ENCODE peak calls at places on chromosomes 11 and 22, in five cellular contexts. W is prostate gland, Z is stromal cell of bone marrow, V is NCI-H2081, I is uterus. M is an unnamed sample.

GRCh38 chr22:46120420-46120737 is 29.9 kb upstream of the PPARA start:
- DNase-seq in W (no peak), Z (no peak), V (no peak), I (no peak), M (no peak)

GRCh38 chr11:68362801-68363379 is 50.5 kb downstream of the LRP5 start:
- DNase-seq in W (no peak), Z (no peak), V (no peak), I (no peak), M (no peak)

GRCh38 chr11:1757861-1758610 is 5.7 kb downstream of the CTSD start:
- DNase-seq in W (no peak), Z (no peak), V (no peak), I (no peak), M (peak; percentile 31)

GRCh38 chr11:134398644-134399292 is 13.3 kb downstream of the B3GAT1 start:
- DNase-seq in W (no peak), Z (no peak), V (no peak), I (no peak), M (no peak)

GRCh38 chr11:134363592-134363991 is 31.8 kb downstream of the GLB1L2 start:
- DNase-seq in W (no peak), Z (no peak), V (no peak), I (no peak), M (no peak)

GRCh38 chr22:50434849-50435700 is 39.8 kb downstream of the SBF1 start:
- DNase-seq in W (no peak), Z (no peak), V (no peak), I (peak; percentile 15), M (no peak)

GRCh38 chr22:40976866-40977700 is 25.9 kb downstream of the RBX1 start:
- DNase-seq in W (no peak), Z (no peak), V (no peak), I (no peak), M (no peak)

GRCh38 chr11:2870955-2871720 is 14.4 kb downstream of the CDKN1C start:
- DNase-seq in W (no peak), Z (no peak), V (no peak), I (no peak), M (no peak)

GRCh38 chr11:119702261-119702591 is 26.8 kb downstream of the NECTIN1 start:
- DNase-seq in W (no peak), Z (no peak), V (no peak), I (no peak), M (no peak)